ENCODE peak calls at places on chromosomes 4 and X, in four cellular contexts. P, G, R and U are unnamed samples.

GRCh38 chr4:107734120-107734519 is 14.1 kb upstream of the PAPSS1 start:
- DNase-seq in P (peak), G (no peak), R (no peak), U (peak)

GRCh38 chrX:46268429-46268828 is 276.8 kb downstream of the ZNF674 start:
- DNase-seq in P (no peak), G (peak), R (no peak), U (no peak)

GRCh38 chrX:15242899-15243555 is 26.9 kb downstream of the ASB9 start:
- DNase-seq in P (peak), G (peak), R (peak), U (peak)

GRCh38 chr4:186347743-186348142 is 81.8 kb downstream of the F11 start:
- DNase-seq in P (no peak), G (no peak), R (no peak), U (no peak)

GRCh38 chr4:70703695-70704332 is 15.5 kb downstream of the UTP3 start:
- DNase-seq in P (no peak), G (no peak), R (no peak), U (no peak)

GRCh38 chrX:153387987-153388721 is 13.0 kb downstream of the PNMA6E start:
- DNase-seq in P (no peak), G (no peak), R (no peak), U (no peak)

GRCh38 chrX:18596096-18596495 is 75.8 kb downstream of the RS1 start:
- DNase-seq in P (no peak), G (no peak), R (no peak), U (no peak)

GRCh38 chrX:13569479-13570244 is at the start of gene EGFL6:
- DNase-seq in P (no peak), G (no peak), R (no peak), U (no peak)

GRCh38 chr4:8262637-8263322 is 6.8 kb upstream of the HTRA3 start:
- DNase-seq in P (no peak), G (no peak), R (no peak), U (no peak)

GRCh38 chrX:16946971-16947562 is 609 bp downstream of the REPS2 start:
- DNase-seq in P (peak), G (no peak), R (no peak), U (peak)

GRCh38 chr4:54217642-54218486 is 11.2 kb upstream of the PDGFRA start:
- DNase-seq in P (peak), G (peak), R (no peak), U (peak)

GRCh38 chrX:8914636-8915035 is 113.5 kb upstream of the FAM9A start:
- DNase-seq in P (no peak), G (no peak), R (no peak), U (no peak)

GRCh38 chr4:7187691-7188090 is 4.6 kb upstream of the SORCS2 start:
- DNase-seq in P (no peak), G (no peak), R (no peak), U (no peak)

GRCh38 chrX:48522291-48522690 is 683 bp downstream of the EBP start:
- DNase-seq in P (peak), G (peak), R (no peak), U (no peak)

GRCh38 chrX:28787206-28787605 is 200.0 kb downstream of the IL1RAPL1 start:
- DNase-seq in P (no peak), G (no peak), R (no peak), U (no peak)

GRCh38 chr4:108834787-108835384 is 72.0 kb upstream of the ETNPPL start:
- DNase-seq in P (no peak), G (peak), R (no peak), U (peak)

GRCh38 chrX:26590849-26591248 is 374.9 kb downstream of the MAGEB5 start:
- DNase-seq in P (no peak), G (no peak), R (no peak), U (no peak)

GRCh38 chr4:29867412-29867811 is 852.8 kb upstream of the PCDH7 start:
- DNase-seq in P (no peak), G (no peak), R (no peak), U (no peak)
- TF ChIP-seq FOXM1 in P (no peak), G (no peak), R (no peak), U (no peak)

GRCh38 chr4:88880001-88880400 is 177.0 kb downstream of the FAM13A start:
- DNase-seq in P (no peak), G (no peak), R (no peak), U (no peak)

GRCh38 chr4:88881227-88881569 is 175.8 kb downstream of the FAM13A start:
- DNase-seq in P (no peak), G (no peak), R (no peak), U (no peak)

GRCh38 chr4:88878624-88879023 is 178.4 kb downstream of the FAM13A start:
- DNase-seq in P (no peak), G (peak), R (no peak), U (no peak)

GRCh38 chr4:88880501-88881226 is 176.3 kb downstream of the FAM13A start:
- DNase-seq in P (no peak), G (no peak), R (no peak), U (peak)
- TF ChIP-seq SP1 in P (no peak), G (no peak), R (no peak), U (no peak)

GRCh38 chr4:89899157-89899556 is 4.5 kb downstream of the MMRN1 start:
- DNase-seq in P (no peak), G (no peak), R (no peak), U (no peak)

GRCh38 chr4:89906316-89906715 is 11.7 kb downstream of the MMRN1 start:
- DNase-seq in P (no peak), G (no peak), R (no peak), U (no peak)

GRCh38 chr4:89899854-89900253 is 5.2 kb downstream of the MMRN1 start:
- DNase-seq in P (no peak), G (no peak), R (no peak), U (no peak)

GRCh38 chr4:89906787-89907521 is 12.3 kb downstream of the MMRN1 start:
- DNase-seq in P (no peak), G (no peak), R (no peak), U (no peak)

GRCh38 chr4:89904524-89904923 is 9.9 kb downstream of the MMRN1 start:
- DNase-seq in P (no peak), G (no peak), R (no peak), U (peak)
- TF ChIP-seq FOXM1 in P (no peak), G (no peak), R (no peak), U (no peak)

GRCh38 chr4:189124149-189124758 is 816.4 kb upstream of the FRG1 start:
- DNase-seq in P (no peak), G (peak), R (no peak), U (peak)
- TF ChIP-seq SP1 in P (no peak), G (no peak), R (no peak), U (no peak)

DNA sequence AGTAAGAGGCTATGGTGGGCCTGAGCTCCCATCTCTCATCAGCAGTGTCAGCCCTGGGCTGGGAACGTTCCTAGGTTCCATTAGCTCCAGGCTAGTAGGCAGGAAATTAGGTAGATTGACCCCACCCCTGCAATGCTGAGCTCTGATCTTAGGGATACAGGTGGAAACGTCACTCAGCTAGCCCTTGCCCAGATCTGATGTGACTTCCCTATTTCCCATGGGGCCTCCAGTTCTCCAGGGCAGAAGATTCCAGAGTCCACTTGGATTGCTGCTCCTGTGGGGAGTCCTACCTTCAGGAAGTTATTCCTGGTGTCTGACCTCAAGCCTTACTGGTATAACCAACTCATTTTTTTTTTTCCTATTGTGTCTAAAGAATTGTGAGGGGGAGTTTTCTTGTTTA is 81.1 kb downstream of the EFNB1 start:
- DNase-seq in P (no peak), G (no peak), R (no peak), U (no peak)
- TF ChIP-seq FOXM1 in P (no peak), G (no peak), R (no peak), U (no peak)

GRCh38 chr4:15912236-15912635 is 26.3 kb downstream of the FGFBP1 start:
- DNase-seq in P (no peak), G (no peak), R (no peak), U (no peak)

GRCh38 chr4:15912961-15913630 is 25.4 kb downstream of the FGFBP1 start:
- DNase-seq in P (no peak), G (no peak), R (no peak), U (no peak)

GRCh38 chr4:15914291-15914690 is 24.2 kb downstream of the FGFBP1 start:
- DNase-seq in P (no peak), G (no peak), R (no peak), U (no peak)

GRCh38 chr4:15914736-15915135 is 23.8 kb downstream of the FGFBP1 start:
- DNase-seq in P (no peak), G (no peak), R (no peak), U (no peak)

GRCh38 chr4:15913631-15913970 is 24.9 kb downstream of the FGFBP1 start:
- DNase-seq in P (no peak), G (no peak), R (no peak), U (no peak)
- TF ChIP-seq SP1 in P (no peak), G (no peak), R (no peak), U (no peak)